ENCODE peak calls at places on chromosomes 3 and 15, in seven cellular contexts. G is endothelial cell of umbilical vein; X is naive thymus-derived CD4-positive, alpha-beta T cell; R is AG04450; M is neural progenitor cell; W is cardiac muscle cell; T is CD4-positive, alpha-beta memory T cell. E is an unnamed sample.

GRCh38 chr3:25441234-25441856 is 13.3 kb downstream of the RARB start:
- DNase-seq in G (no peak), W (no peak), X (no peak), T (no peak), R (no peak), M (peak), E (no peak)

GRCh38 chr15:79025201-79025600 is 65.4 kb downstream of the RASGRF1 start:
- DNase-seq in W (peak), G (no peak), M (peak), T (no peak), R (no peak), X (no peak), E (peak)

GRCh38 chr15:98667521-98668179 is 19.3 kb downstream of the IGF1R start:
- DNase-seq in W (no peak), G (no peak), R (no peak), X (no peak), T (no peak), M (peak), E (no peak)

GRCh38 chr3:142273501-142273900 is 48.1 kb upstream of the GK5 start:
- DNase-seq in G (no peak), M (peak), R (no peak), W (no peak), T (no peak), X (no peak), E (no peak)

GRCh38 chr3:156483426-156483825 is 71.5 kb downstream of the SSR3 start:
- DNase-seq in M (no peak), W (no peak), X (peak), R (peak), T (peak), G (peak), E (no peak)

GRCh38 chr15:98442379-98442833 is 205.9 kb upstream of the IGF1R start:
- DNase-seq in W (peak), M (peak), T (peak), X (peak), R (peak), G (peak), E (no peak)

GRCh38 chr15:71808311-71809020 is 1.9 kb upstream of the NR2E3 start:
- DNase-seq in M (no peak), G (no peak), W (peak), R (no peak), X (no peak), T (no peak), E (no peak)

GRCh38 chr3:174270841-174271240 is 588.3 kb upstream of the NAALADL2 start:
- DNase-seq in R (peak), G (no peak), X (no peak), M (no peak), W (no peak), T (no peak), E (no peak)

GRCh38 chr15:68729789-68730201 is 90.9 kb downstream of the ANP32A start:
- DNase-seq in M (no peak), W (no peak), G (peak), T (no peak), R (no peak), X (no peak), E (no peak)

GRCh38 chr15:85620321-85621044 is 174.2 kb downstream of the KLHL25 start:
- DNase-seq in R (no peak), X (no peak), M (no peak), T (no peak), W (no peak), G (peak), E (no peak)

GRCh38 chr3:158103131-158103955 is 2.9 kb downstream of the SHOX2 start:
- DNase-seq in R (no peak), M (peak), W (no peak), T (no peak), X (peak), G (no peak), E (peak)

GRCh38 chr3:159892171-159892791 is 96.4 kb upstream of the IL12A start:
- DNase-seq in G (no peak), M (no peak), W (no peak), X (no peak), R (no peak), T (no peak), E (peak)

GRCh38 chr3:189490749-189491148 is 140.4 kb upstream of the TP63 start:
- DNase-seq in T (no peak), R (no peak), W (no peak), G (no peak), M (no peak), X (no peak), E (no peak)

GRCh38 chr3:170697131-170697530 is 111.3 kb upstream of the SLC7A14 start:
- DNase-seq in M (no peak), T (no peak), X (no peak), W (no peak), G (no peak), R (no peak), E (no peak)

GRCh38 chr3:42547401-42547945 is 34.3 kb downstream of the SEC22C start:
- DNase-seq in R (peak), M (peak), G (peak), W (peak), T (peak), X (peak), E (peak)

GRCh38 chr15:63503739-63504246 is 600 bp upstream of the USP3 start:
- DNase-seq in X (peak), W (peak), G (peak), R (peak), M (no peak), T (peak), E (no peak)

GRCh38 chr15:62649793-62650420 is 392.6 kb upstream of the TPM1 start:
- DNase-seq in M (no peak), R (no peak), G (no peak), X (no peak), T (no peak), W (peak), E (peak)

GRCh38 chr3:152331018-152331541 is 62.4 kb downstream of the MBNL1 start:
- DNase-seq in T (no peak), R (no peak), M (no peak), X (no peak), G (peak), W (no peak), E (no peak)

GRCh38 chr3:185797108-185797881 is 27.5 kb downstream of the IGF2BP2 start:
- DNase-seq in G (no peak), T (no peak), R (no peak), W (no peak), M (no peak), X (no peak), E (no peak)

GRCh38 chr3:172309059-172309458 is 139.2 kb downstream of the GHSR start:
- DNase-seq in W (no peak), R (no peak), M (no peak), G (no peak), X (no peak), T (no peak), E (no peak)

GRCh38 chr3:156211583-156211982 is 91.2 kb downstream of the KCNAB1 start:
- DNase-seq in T (no peak), G (peak), R (no peak), W (no peak), M (no peak), X (no peak), E (no peak)

GRCh38 chr3:190169243-190169642 is 48.5 kb upstream of the P3H2 start:
- DNase-seq in M (no peak), W (no peak), T (no peak), X (no peak), R (no peak), G (no peak), E (no peak)

GRCh38 chr15:101308604-101309435 is 13.8 kb upstream of the SNRPA1 start:
- DNase-seq in M (no peak), R (no peak), X (no peak), G (no peak), T (no peak), W (no peak), E (no peak)

GRCh38 chr3:195774917-195775316 is 36.8 kb downstream of the MUC4 start:
- DNase-seq in W (peak), G (peak), X (no peak), M (peak), T (no peak), R (no peak), E (peak)

GRCh38 chr3:51711352-51712019 is 4.6 kb downstream of the GRM2 start:
- DNase-seq in X (no peak), G (no peak), R (no peak), W (no peak), M (no peak), T (no peak), E (no peak)

GRCh38 chr3:150404023-150404422 is 4.1 kb upstream of the TSC22D2 start:
- DNase-seq in G (no peak), R (no peak), X (no peak), W (no peak), M (no peak), T (no peak), E (no peak)

DNA sequence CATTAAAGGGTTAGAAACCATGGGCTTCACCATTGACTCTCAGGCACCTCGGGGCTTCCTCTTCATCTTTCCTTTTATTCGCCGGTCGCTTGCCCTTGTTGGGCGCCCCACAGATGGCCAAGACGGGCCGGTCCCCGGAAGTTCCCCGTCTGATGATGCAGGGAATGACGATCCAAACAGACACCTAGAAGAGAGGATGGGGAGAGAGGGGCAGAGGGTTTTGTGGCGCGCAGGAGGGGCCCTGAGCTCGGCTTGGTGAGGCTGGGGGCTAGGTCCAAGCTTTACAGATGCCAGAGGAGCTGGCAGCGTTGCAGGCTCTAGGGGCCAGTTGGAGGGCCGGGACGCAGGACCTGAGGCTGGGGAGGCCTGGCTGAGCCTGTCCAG is 532 bp upstream of the ESYT3 start:
- DNase-seq in X (no peak), G (no peak), M (no peak), W (no peak), T (no peak), R (no peak), E (no peak)
- H3K4me3 ChIP-seq in X (no peak), G (no peak), M (peak), W (no peak), T (no peak), R (no peak), E (peak)

GRCh38 chr3:12303532-12303931 is 14.7 kb downstream of the PPARG start:
- DNase-seq in W (no peak), G (no peak), R (peak), M (no peak), X (no peak), T (no peak), E (no peak)
- H3K27ac ChIP-seq in W (no peak), G (no peak), R (peak), M (no peak), X (no peak), T (no peak), E (no peak)

GRCh38 chr15:31391687-31392671 is 65.3 kb downstream of the KLF13 start:
- DNase-seq in M (peak), R (peak), T (peak), W (peak), G (peak), X (peak), E (peak)

GRCh38 chr15:31393441-31394091 is 66.9 kb downstream of the KLF13 start:
- DNase-seq in M (no peak), W (no peak), G (no peak), T (no peak), X (no peak), R (no peak), E (peak)

GRCh38 chr15:31390029-31390428 is 63.4 kb downstream of the KLF13 start:
- DNase-seq in W (no peak), X (no peak), R (no peak), G (no peak), M (no peak), T (no peak), E (no peak)

GRCh38 chr15:31390777-31391486 is 64.3 kb downstream of the KLF13 start:
- DNase-seq in G (no peak), X (no peak), R (no peak), T (no peak), W (no peak), M (no peak), E (no peak)

GRCh38 chr15:31392761-31393401 is 66.2 kb downstream of the KLF13 start:
- DNase-seq in G (no peak), W (peak), R (no peak), M (peak), T (no peak), X (no peak), E (peak)
- H3K4me3 ChIP-seq in G (peak), W (peak), R (peak), M (peak), T (peak), X (peak), E (peak)

GRCh38 chr3:53286727-53287412 is 31.0 kb upstream of the TKT start:
- DNase-seq in G (no peak), T (no peak), R (peak), X (no peak), W (no peak), M (peak), E (no peak)
- H3K27ac ChIP-seq in G (no peak), T (no peak), R (no peak), X (no peak), W (peak), M (peak), E (no peak)

GRCh38 chr3:128617557-128618397 is 32.8 kb downstream of the RPN1 start:
- DNase-seq in W (peak), G (peak), M (peak), X (peak), T (peak), R (peak), E (peak)
- H3K4me3 ChIP-seq in W (peak), G (peak), M (peak), X (peak), T (peak), R (peak), E (peak)

GRCh38 chr3:128319107-128319506 is 147.6 kb downstream of the DNAJB8 start:
- DNase-seq in G (no peak), W (no peak), M (no peak), X (no peak), T (no peak), R (no peak), E (no peak)
- H3K27ac ChIP-seq in G (no peak), W (no peak), M (no peak), X (peak), T (no peak), R (no peak), E (no peak)

DNA sequence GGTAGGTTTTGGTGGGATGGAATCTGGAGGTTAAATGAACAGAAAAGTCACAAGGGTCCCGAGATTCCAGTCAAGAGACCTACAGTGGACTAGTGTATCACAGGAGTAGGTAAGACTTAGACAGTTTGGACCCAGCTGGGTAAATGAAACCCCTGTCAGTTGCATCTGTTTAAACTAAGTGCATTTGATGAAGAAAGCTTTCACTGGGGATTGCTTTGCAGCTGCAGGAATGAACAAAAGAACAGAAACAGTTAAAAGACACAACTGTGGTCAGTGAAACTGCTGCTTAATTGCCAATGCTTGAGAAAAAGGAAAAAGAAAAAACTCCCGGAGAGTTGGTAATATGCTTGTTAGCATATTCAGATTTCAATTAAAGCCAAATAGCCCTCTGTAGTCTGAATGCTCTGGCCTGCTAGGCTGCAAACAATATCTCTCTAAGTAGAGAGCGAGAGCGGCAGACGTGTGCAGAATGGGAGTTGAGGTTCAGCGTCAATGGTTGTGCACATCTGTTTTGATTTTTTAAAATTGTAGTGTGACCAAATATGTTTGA is 37.1 kb downstream of the OXNAD1 start:
- DNase-seq in X (no peak), R (no peak), G (no peak), M (peak), W (no peak), T (no peak), E (no peak)
- H3K4me3 ChIP-seq in X (peak), R (no peak), G (no peak), M (peak), W (no peak), T (peak), E (no peak)

GRCh38 chr15:47437492-47437891 is 279.8 kb upstream of the SEMA6D start:
- DNase-seq in M (no peak), R (no peak), W (no peak), X (no peak), T (no peak), G (no peak), E (no peak)
- H3K27ac ChIP-seq in M (no peak), R (no peak), W (no peak), X (no peak), T (no peak), G (no peak), E (no peak)

GRCh38 chr15:95674031-95674430 is 656.5 kb upstream of the NR2F2 start:
- DNase-seq in R (no peak), M (no peak), W (no peak), T (no peak), G (no peak), X (no peak), E (no peak)

GRCh38 chr15:95664435-95664834 is 666.1 kb upstream of the NR2F2 start:
- DNase-seq in M (no peak), R (no peak), G (no peak), T (no peak), X (no peak), W (no peak), E (no peak)

GRCh38 chr15:95668201-95668600 is 662.3 kb upstream of the NR2F2 start:
- DNase-seq in T (no peak), M (no peak), G (no peak), W (no peak), R (no peak), X (no peak), E (no peak)

GRCh38 chr15:95669146-95669922 is 661.2 kb upstream of the NR2F2 start:
- DNase-seq in W (peak), T (no peak), R (no peak), G (peak), M (peak), X (no peak), E (no peak)
- H3K4me3 ChIP-seq in W (no peak), T (no peak), R (no peak), G (no peak), M (no peak), X (no peak), E (no peak)

DNA sequence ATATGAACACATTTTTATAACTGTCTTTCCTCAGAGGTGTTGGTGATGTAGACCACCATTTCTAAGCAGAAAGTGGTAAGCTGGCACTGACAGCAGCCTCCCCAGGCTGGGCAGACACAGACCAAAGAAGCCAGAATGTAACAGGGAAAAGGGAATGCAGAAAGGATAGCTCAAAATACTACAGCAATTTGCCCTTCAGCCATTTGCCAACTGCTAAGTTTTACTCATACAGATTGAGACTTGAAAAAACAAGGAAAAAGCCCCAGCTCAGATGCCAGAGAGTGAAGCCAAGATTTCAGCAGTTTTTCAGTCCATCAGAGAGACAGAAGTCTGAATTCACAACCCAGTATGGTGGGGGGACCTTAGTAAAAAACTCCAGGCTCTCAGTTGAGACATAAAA is 73.6 kb upstream of the ABI3BP start:
- DNase-seq in X (no peak), G (peak), R (no peak), W (no peak), M (no peak), T (no peak), E (peak)
- H3K27ac ChIP-seq in X (no peak), G (peak), R (peak), W (no peak), M (no peak), T (no peak), E (peak)

E was measured in right cardiac atrium.